ENCODE peak calls at places on chromosome 5, in eight cellular contexts. T is endothelial cell of umbilical vein; Q is naive thymus-derived CD8-positive, alpha-beta T cell; S is NCI-H1105 treated with DMSO at 0.1 percent for 48 hours; Y is activated T-cell treated with anti-CD3 and anti-CD28 coated beads, Interleukin-2, amount 50 U/mL, for 72 hours; C is C1 segment of cervical spinal cord; W is sciatic nerve; E is endothelial cell. Z is an unnamed sample.

GRCh38 chr5:148815578-148815977 is 10.8 kb upstream of the ADRB2 start:
- DNase-seq in T (no peak), Q (no peak), S (no peak), Y (no peak), C (no peak), W (no peak), E (no peak), Z (no peak)

GRCh38 chr5:100803391-100803790 is 99.7 kb downstream of the ST8SIA4 start:
- DNase-seq in T (no peak), Q (no peak), S (no peak), Y (no peak), C (no peak), W (no peak), E (no peak), Z (no peak)

GRCh38 chr5:76372320-76373054 is 30.6 kb upstream of the IQGAP2 start:
- DNase-seq in T (no peak), Q (no peak), S (no peak), Y (no peak), C (no peak), W (no peak), E (no peak), Z (no peak)

GRCh38 chr5:113435571-113435970 is 782 bp upstream of the TSSK1B start:
- DNase-seq in T (no peak), Q (no peak), S (no peak), Y (no peak), C (no peak), W (no peak), E (no peak), Z (no peak)

GRCh38 chr5:14112998-14113652 is 30.0 kb upstream of the TRIO start:
- DNase-seq in T (peak; percentile 47), Q (no peak), S (no peak), Y (no peak), C (no peak), W (no peak), E (no peak), Z (no peak)

GRCh38 chr5:173001229-173001841 is 17.8 kb downstream of the ATP6V0E1 start:
- DNase-seq in T (no peak), Q (no peak), S (no peak), Y (peak; percentile 14), C (no peak), W (no peak), E (no peak), Z (no peak)

GRCh38 chr5:154288145-154288544 is 97.6 kb downstream of the GALNT10 start:
- DNase-seq in T (peak; percentile 67), Q (no peak), S (no peak), Y (no peak), C (no peak), W (no peak), E (no peak), Z (no peak)

GRCh38 chr5:66864240-66864884 is 268.2 kb downstream of the MAST4 start:
- DNase-seq in T (peak; percentile 86), Q (no peak), S (no peak), Y (peak; percentile 30), C (no peak), W (no peak), E (peak; percentile 34), Z (no peak)

GRCh38 chr5:32332971-32333370 is 20.2 kb upstream of the MTMR12 start:
- DNase-seq in T (no peak), Q (no peak), S (no peak), Y (no peak), C (no peak), W (no peak), E (no peak), Z (no peak)

GRCh38 chr5:45512521-45512920 is 183.7 kb downstream of the HCN1 start:
- DNase-seq in T (no peak), Q (no peak), S (no peak), Y (no peak), C (no peak), W (no peak), E (no peak), Z (no peak)

GRCh38 chr5:172573986-172574844 is 66.8 kb upstream of the NEURL1B start:
- DNase-seq in T (no peak), Q (no peak), S (no peak), Y (no peak), C (no peak), W (no peak), E (no peak), Z (no peak)

GRCh38 chr5:112479418-112479817 is 60.3 kb upstream of the EPB41L4A start:
- DNase-seq in T (peak; percentile 76), Q (no peak), S (peak; percentile 3), Y (no peak), C (no peak), W (no peak), E (no peak), Z (no peak)

GRCh38 chr5:125415126-125415525 is 668.7 kb upstream of the ZNF608 start:
- DNase-seq in T (no peak), Q (no peak), S (no peak), Y (no peak), C (no peak), W (no peak), E (no peak), Z (no peak)

GRCh38 chr5:144201578-144201977 is 30.9 kb downstream of the KCTD16 start:
- DNase-seq in T (peak; percentile 22), Q (no peak), S (no peak), Y (no peak), C (no peak), W (no peak), E (no peak), Z (no peak)

GRCh38 chr5:147554285-147554817 is 44.5 kb upstream of the DPYSL3 start:
- DNase-seq in T (peak; percentile 60), Q (no peak), S (no peak), Y (no peak), C (no peak), W (no peak), E (no peak), Z (no peak)

GRCh38 chr5:125228358-125228757 is 481.9 kb upstream of the ZNF608 start:
- DNase-seq in T (peak; percentile 14), Q (no peak), S (no peak), Y (no peak), C (no peak), W (no peak), E (no peak), Z (no peak)

GRCh38 chr5:158165647-158166046 is 306.7 kb upstream of the CLINT1 start:
- DNase-seq in T (no peak), Q (no peak), S (no peak), Y (no peak), C (no peak), W (no peak), E (no peak), Z (no peak)

GRCh38 chr5:18008940-18009339 is 374.7 kb downstream of the TAF11L14 start:
- DNase-seq in T (no peak), Q (no peak), S (no peak), Y (no peak), C (no peak), W (no peak), E (no peak), Z (no peak)

GRCh38 chr5:95022967-95023695 is 261.8 kb downstream of the MCTP1 start:
- DNase-seq in T (no peak), Q (no peak), S (no peak), Y (no peak), C (no peak), W (no peak), E (no peak), Z (no peak)

GRCh38 chr5:122035913-122036312 is 42.1 kb downstream of the LOX start:
- DNase-seq in T (no peak), Q (no peak), S (no peak), Y (no peak), C (no peak), W (no peak), E (no peak), Z (no peak)

GRCh38 chr5:173495225-173495904 is 121.1 kb downstream of the BOD1 start:
- DNase-seq in T (no peak), Q (no peak), S (no peak), Y (no peak), C (no peak), W (no peak), E (no peak), Z (no peak)

GRCh38 chr5:122153774-122154173 is 24.4 kb downstream of the ZNF474 start:
- DNase-seq in T (no peak), Q (no peak), S (no peak), Y (no peak), C (no peak), W (no peak), E (no peak), Z (no peak)

GRCh38 chr5:149732500-149733128 is 2.5 kb downstream of the PPARGC1B start:
- DNase-seq in T (no peak), Q (no peak), S (no peak), Y (no peak), C (no peak), W (no peak), E (no peak), Z (no peak)

GRCh38 chr5:766666-767431 is 17.7 kb downstream of the ZDHHC11B start:
- DNase-seq in T (no peak), Q (no peak), S (no peak), Y (no peak), C (no peak), W (peak; percentile 54), E (no peak), Z (no peak)

GRCh38 chr5:133934822-133935793 is 33.3 kb downstream of the C5orf15 start:
- DNase-seq in T (no peak), Q (no peak), S (no peak), Y (no peak), C (no peak), W (no peak), E (no peak), Z (no peak)